ENCODE peak calls at places on chromosomes 2 and 18, in four cellular contexts. Z is H1, M is mesendoderm, F is H9. V is an unnamed sample.

GRCh38 chr2:26885651-26886329 is 37.9 kb downstream of the DPYSL5 start:
- DNase-seq in Z (peak), M (no peak), F (no peak), V (no peak)

GRCh38 chr2:6412533-6413085 is 453.1 kb downstream of the CMPK2 start:
- DNase-seq in Z (no peak), M (no peak), F (no peak), V (peak)

GRCh38 chr2:3631161-3631850 is 26.7 kb upstream of the ALLC start:
- DNase-seq in Z (peak), M (no peak), F (no peak), V (no peak)

GRCh38 chr2:167292430-167293171 is 404.3 kb downstream of the XIRP2 start:
- DNase-seq in Z (peak), M (peak), F (peak), V (peak)

GRCh38 chr2:101463885-101464653 is 10.8 kb downstream of the RFX8 start:
- DNase-seq in Z (no peak), M (no peak), F (no peak), V (peak)

GRCh38 chr2:120893874-120894584 is 158.4 kb downstream of the GLI2 start:
- DNase-seq in Z (no peak), M (peak), F (peak), V (no peak)

GRCh38 chr18:67408240-67408639 is 108.3 kb downstream of the DSEL start:
- DNase-seq in Z (no peak), M (no peak), F (no peak), V (peak)

GRCh38 chr2:47360937-47361336 is 42.0 kb upstream of the MSH2 start:
- DNase-seq in Z (no peak), M (no peak), F (no peak), V (peak)

GRCh38 chr2:208466133-208466919 is 59.7 kb downstream of the PTH2R start:
- DNase-seq in Z (peak), M (peak), F (peak), V (peak)

GRCh38 chr2:16464641-16465040 is 201.0 kb downstream of the CYRIA start:
- DNase-seq in Z (no peak), M (no peak), F (no peak), V (no peak)

GRCh38 chr18:471701-472100 is 28.8 kb downstream of the COLEC12 start:
- DNase-seq in Z (no peak), M (no peak), F (no peak), V (no peak)

GRCh38 chr2:187299122-187299906 is 148.7 kb downstream of the CALCRL start:
- DNase-seq in Z (no peak), M (peak), F (no peak), V (no peak)

GRCh38 chr2:36677386-36677785 is 19.1 kb upstream of the VIT start:
- DNase-seq in Z (no peak), M (no peak), F (no peak), V (no peak)

GRCh38 chr2:234763051-234763909 is 188.5 kb upstream of the SH3BP4 start:
- DNase-seq in Z (no peak), M (no peak), F (no peak), V (peak)

GRCh38 chr2:113977660-113978523 is 88.0 kb downstream of the ACTR3 start:
- DNase-seq in Z (no peak), M (peak), F (no peak), V (peak)

GRCh38 chr2:207625014-207625755 is at the start of gene METTL21A:
- DNase-seq in Z (peak), M (peak), F (peak), V (peak)

GRCh38 chr18:3466051-3466450 is 16.1 kb downstream of the TGIF1 start:
- DNase-seq in Z (no peak), M (peak), F (no peak), V (peak)

GRCh38 chr2:177183860-177184259 is 28.7 kb upstream of the HNRNPA3 start:
- DNase-seq in Z (no peak), M (no peak), F (no peak), V (no peak)

GRCh38 chr2:144452169-144453038 is 67.5 kb downstream of the ZEB2 start:
- DNase-seq in Z (no peak), M (peak), F (peak), V (peak)

GRCh38 chr2:220076734-220077133 is 449.3 kb downstream of the SLC4A3 start:
- DNase-seq in Z (no peak), M (peak), F (no peak), V (peak)

GRCh38 chr18:23938046-23938756 is 76.4 kb upstream of the TTC39C start:
- DNase-seq in Z (no peak), M (no peak), F (no peak), V (no peak)

GRCh38 chr18:61350578-61350977 is 17.3 kb downstream of the CDH20 start:
- DNase-seq in Z (no peak), M (no peak), F (no peak), V (no peak)

GRCh38 chr2:224646242-224646846 is 61.2 kb upstream of the CUL3 start:
- DNase-seq in Z (no peak), M (peak), F (peak), V (peak)

GRCh38 chr18:65221736-65222135 is 529.1 kb upstream of the CDH7 start:
- DNase-seq in Z (no peak), M (no peak), F (no peak), V (no peak)
- H3K27ac ChIP-seq in Z (no peak), M (no peak), F (no peak), V (no peak)

GRCh38 chr2:210267698-210268097 is 42.5 kb upstream of the ACADL start:
- DNase-seq in Z (no peak), M (no peak), F (no peak), V (no peak)

GRCh38 chr2:210268281-210268680 is 43.0 kb upstream of the ACADL start:
- DNase-seq in Z (no peak), M (no peak), F (no peak), V (no peak)

GRCh38 chr2:210269148-210269547 is 43.9 kb upstream of the ACADL start:
- DNase-seq in Z (no peak), M (peak), F (no peak), V (no peak)

GRCh38 chr2:210277133-210277532 is 37.8 kb downstream of the MYL1 start:
- DNase-seq in Z (no peak), M (no peak), F (no peak), V (no peak)

GRCh38 chr2:210271300-210271699 is 43.7 kb downstream of the MYL1 start:
- DNase-seq in Z (no peak), M (no peak), F (no peak), V (no peak)
- H4K5ac ChIP-seq in Z (no peak), M (no peak), F (no peak), V (no peak)

DNA sequence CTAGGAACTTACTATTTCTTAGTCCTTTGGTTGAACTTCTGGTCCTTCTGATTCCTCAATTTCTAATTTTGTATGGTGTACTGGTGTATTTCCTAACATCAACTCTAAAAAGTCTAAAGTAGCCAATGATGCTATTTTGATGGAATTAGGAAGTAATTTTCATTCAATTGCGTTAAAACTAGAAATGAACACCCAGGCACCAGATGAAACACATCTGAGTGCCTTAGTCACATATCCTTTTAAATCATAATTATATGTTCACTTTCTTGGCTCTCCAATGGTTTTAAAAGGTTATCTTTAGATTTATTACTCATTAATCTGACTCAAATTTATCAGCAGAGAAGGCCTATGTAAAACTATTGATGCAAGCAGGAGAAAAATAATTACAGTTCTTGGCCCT is 119.7 kb downstream of the GAREM1 start:
- DNase-seq in Z (no peak), M (no peak), F (no peak), V (peak)
- H3K27ac ChIP-seq in Z (no peak), M (no peak), F (no peak), V (no peak)

GRCh38 chr18:36308711-36309435 is 11.4 kb downstream of the FHOD3 start:
- DNase-seq in Z (no peak), M (no peak), F (no peak), V (no peak)
- H4K5ac ChIP-seq in Z (no peak), M (no peak), F (no peak), V (no peak)

DNA sequence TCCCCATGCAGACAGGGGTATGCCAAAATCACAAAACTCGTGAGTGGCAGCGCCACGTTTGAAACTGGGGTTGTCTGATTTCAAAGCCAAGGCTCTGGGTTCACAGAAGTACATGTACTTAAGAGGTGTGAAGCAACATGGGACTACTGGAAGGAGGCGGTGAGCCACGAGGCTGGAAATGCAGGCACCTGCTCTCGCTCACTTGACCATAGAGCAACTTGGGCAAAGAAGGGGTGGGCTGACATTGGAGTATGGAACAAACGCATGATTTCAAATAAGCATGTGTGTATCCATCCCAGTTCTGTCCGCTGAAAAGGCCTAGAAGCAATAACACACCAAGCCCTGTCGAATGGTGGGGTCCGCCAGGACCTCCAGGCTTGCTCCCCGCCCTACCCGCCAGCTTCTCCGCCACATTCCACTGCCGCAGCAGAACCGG is 578 bp upstream of the ACTR2 start:
- DNase-seq in Z (no peak), M (peak), F (no peak), V (no peak)
- H3K27ac ChIP-seq in Z (peak), M (no peak), F (no peak), V (peak)

DNA sequence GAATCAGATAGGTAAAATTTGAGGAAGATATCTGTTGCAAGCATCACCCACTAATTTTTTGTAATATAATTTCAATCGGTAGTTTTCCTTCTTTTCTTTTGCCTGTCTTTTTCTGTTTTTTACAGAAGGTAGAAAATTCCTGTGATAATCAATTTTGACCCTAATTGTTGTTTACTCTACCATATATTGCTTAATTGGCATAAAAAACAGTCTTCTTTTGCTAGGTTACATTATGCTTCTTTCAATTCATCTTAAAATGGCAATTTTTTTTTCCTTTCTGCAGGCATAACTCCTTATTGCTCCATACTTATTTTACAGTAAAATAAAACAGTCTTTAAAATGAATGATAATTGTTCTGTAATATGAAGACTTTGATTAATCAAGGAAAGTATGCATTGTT is 286.2 kb upstream of the LRP1B start:
- DNase-seq in Z (no peak), M (no peak), F (no peak), V (no peak)
- H4K5ac ChIP-seq in Z (no peak), M (no peak), F (no peak), V (no peak)

GRCh38 chr2:127768775-127769479 is 42.0 kb downstream of the WDR33 start:
- DNase-seq in Z (no peak), M (no peak), F (no peak), V (peak)
- H3K27ac ChIP-seq in Z (no peak), M (no peak), F (no peak), V (peak)

GRCh38 chr2:172339431-172340010 is 87.9 kb upstream of the ITGA6 start:
- DNase-seq in Z (no peak), M (no peak), F (no peak), V (peak)
- H4K5ac ChIP-seq in Z (no peak), M (no peak), F (no peak), V (no peak)

GRCh38 chr2:82993631-82994030 is 1465.4 kb downstream of the SUCLG1 start:
- DNase-seq in Z (no peak), M (peak), F (no peak), V (no peak)
- H3K27ac ChIP-seq in Z (no peak), M (no peak), F (no peak), V (no peak)

GRCh38 chr2:164523726-164524125 is 97.6 kb downstream of the GRB14 start:
- DNase-seq in Z (no peak), M (no peak), F (no peak), V (no peak)

GRCh38 chr2:164522561-164522981 is 98.7 kb downstream of the GRB14 start:
- DNase-seq in Z (no peak), M (no peak), F (no peak), V (no peak)

GRCh38 chr2:164523026-164523425 is 98.3 kb downstream of the GRB14 start:
- DNase-seq in Z (no peak), M (no peak), F (no peak), V (no peak)
- H4K5ac ChIP-seq in Z (no peak), M (no peak), F (no peak), V (no peak)